ENCODE peak calls at places on chromosomes 5 and 9, in four cellular contexts. One of them, this sample, is unnamed.

GRCh38 chr5:138180183-138180782 is 1.4 kb downstream of the KIF20A start:
- DNase-seq in BJ: no peak
- DNase-seq in pancreas: no peak
- DNase-seq in heart right ventricle: no peak
- DNase-seq in this sample: no peak

GRCh38 chr9:130626249-130626982 is 38.0 kb upstream of the PRDM12 start:
- DNase-seq in BJ: no peak
- DNase-seq in pancreas: no peak
- DNase-seq in heart right ventricle: peak
- DNase-seq in this sample: no peak

GRCh38 chr5:95858023-95858461 is 35.5 kb upstream of the GLRX start:
- DNase-seq in BJ: no peak
- DNase-seq in pancreas: peak
- DNase-seq in heart right ventricle: no peak
- DNase-seq in this sample: peak

GRCh38 chr9:91750343-91750742 is 199.7 kb downstream of the ROR2 start:
- DNase-seq in BJ: no peak
- DNase-seq in pancreas: no peak
- DNase-seq in heart right ventricle: no peak
- DNase-seq in this sample: no peak

GRCh38 chr9:14957054-14957453 is 46.8 kb upstream of the FREM1 start:
- DNase-seq in BJ: no peak
- DNase-seq in pancreas: no peak
- DNase-seq in heart right ventricle: no peak
- DNase-seq in this sample: no peak

GRCh38 chr5:135055385-135055784 is 21.4 kb upstream of the PITX1 start:
- DNase-seq in BJ: no peak
- DNase-seq in pancreas: no peak
- DNase-seq in heart right ventricle: peak
- DNase-seq in this sample: no peak

GRCh38 chr9:120965344-120966004 is 38.9 kb upstream of the TRAF1 start:
- DNase-seq in BJ: no peak
- DNase-seq in pancreas: no peak
- DNase-seq in heart right ventricle: no peak
- DNase-seq in this sample: no peak

GRCh38 chr5:865168-865521 is 14.4 kb upstream of the ZDHHC11 start:
- DNase-seq in BJ: no peak
- DNase-seq in pancreas: no peak
- DNase-seq in heart right ventricle: no peak
- DNase-seq in this sample: peak

GRCh38 chr9:88721528-88722279 is 186.7 kb downstream of the NXNL2 start:
- DNase-seq in BJ: no peak
- DNase-seq in pancreas: no peak
- DNase-seq in heart right ventricle: no peak
- DNase-seq in this sample: no peak

DNA sequence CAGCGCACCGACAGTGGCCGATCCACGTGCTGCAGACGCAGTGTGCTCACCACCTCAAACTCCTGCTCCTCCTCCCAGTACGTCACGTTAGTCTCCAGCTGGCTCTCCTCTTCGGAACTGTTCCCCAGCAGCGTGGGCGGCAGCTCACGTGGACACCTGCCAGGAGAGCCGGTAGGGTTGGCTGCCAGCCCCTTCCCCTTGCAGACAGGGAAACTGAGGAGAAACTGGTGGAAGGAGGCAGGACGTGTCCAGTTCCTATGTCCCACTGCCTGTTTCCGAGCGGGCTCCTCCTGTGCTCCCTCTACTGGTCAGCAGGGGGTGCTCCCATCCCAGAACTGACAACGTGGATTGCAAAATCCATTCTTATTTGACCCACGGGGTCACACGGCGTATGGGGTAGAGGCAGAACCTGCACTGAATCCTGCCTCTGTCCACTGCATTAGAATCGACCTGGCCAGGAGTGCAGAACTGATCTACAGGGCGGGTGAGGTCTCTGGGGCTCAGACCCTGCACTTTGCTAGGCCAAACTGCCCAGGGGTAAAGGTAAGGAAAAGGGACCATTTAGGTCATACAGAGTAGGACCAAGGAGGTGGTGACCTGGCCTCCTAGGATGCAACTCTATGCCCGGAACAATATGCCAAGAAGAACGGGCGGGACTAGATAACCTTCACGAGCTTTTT is 25.7 kb downstream of the PDGFRB start:
- DNase-seq in BJ: no peak
- DNase-seq in pancreas: peak
- DNase-seq in heart right ventricle: peak
- DNase-seq in this sample: peak
- H3K4me3 ChIP-seq in BJ: no peak
- H3K4me3 ChIP-seq in pancreas: no peak
- H3K4me3 ChIP-seq in heart right ventricle: no peak
- H3K4me3 ChIP-seq in this sample: no peak

GRCh38 chr9:114803886-114804285 is 2.0 kb downstream of the TNFSF15 start:
- DNase-seq in BJ: no peak
- DNase-seq in pancreas: no peak
- DNase-seq in heart right ventricle: no peak
- DNase-seq in this sample: no peak

GRCh38 chr9:114806571-114806970 is 732 bp upstream of the TNFSF15 start:
- DNase-seq in BJ: no peak
- DNase-seq in pancreas: no peak
- DNase-seq in heart right ventricle: no peak
- DNase-seq in this sample: no peak

GRCh38 chr9:114804504-114804903 is 1.3 kb downstream of the TNFSF15 start:
- DNase-seq in BJ: peak
- DNase-seq in pancreas: no peak
- DNase-seq in heart right ventricle: peak
- DNase-seq in this sample: peak

GRCh38 chr9:114805670-114806551 is at the start of gene TNFSF15:
- DNase-seq in BJ: no peak
- DNase-seq in pancreas: peak
- DNase-seq in heart right ventricle: peak
- DNase-seq in this sample: peak

GRCh38 chr9:114803459-114803858 is 2.4 kb downstream of the TNFSF15 start:
- DNase-seq in BJ: no peak
- DNase-seq in pancreas: no peak
- DNase-seq in heart right ventricle: peak
- DNase-seq in this sample: no peak
- H3K4me3 ChIP-seq in BJ: no peak
- H3K4me3 ChIP-seq in pancreas: no peak
- H3K4me3 ChIP-seq in heart right ventricle: no peak
- H3K4me3 ChIP-seq in this sample: no peak

DNA sequence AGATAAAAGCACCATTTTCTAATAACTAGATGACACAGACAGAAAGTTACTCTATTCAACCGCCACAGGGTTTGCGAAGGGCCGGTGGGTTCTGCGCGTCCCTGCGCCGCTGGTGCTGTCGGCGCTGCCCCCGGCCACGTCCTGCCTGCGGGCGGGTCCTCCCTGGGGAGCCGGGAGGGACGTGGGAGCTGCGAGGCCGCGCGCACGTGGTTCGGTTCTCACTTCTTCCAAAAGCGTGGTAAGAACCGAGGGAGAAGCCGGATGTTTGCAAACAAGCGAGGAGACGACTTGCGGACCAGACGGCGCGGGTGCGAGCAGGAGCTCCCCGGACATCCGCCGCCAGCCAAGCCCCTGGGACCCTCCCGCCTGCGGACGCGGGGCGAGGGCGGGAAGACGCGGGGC is 12.5 kb downstream of the BTNL9 start:
- DNase-seq in BJ: no peak
- DNase-seq in pancreas: no peak
- DNase-seq in heart right ventricle: peak
- DNase-seq in this sample: no peak
- H3K4me3 ChIP-seq in BJ: no peak
- H3K4me3 ChIP-seq in pancreas: no peak
- H3K4me3 ChIP-seq in heart right ventricle: peak
- H3K4me3 ChIP-seq in this sample: peak

GRCh38 chr5:3601060-3601710 is 5.6 kb downstream of the IRX1 start:
- DNase-seq in BJ: no peak
- DNase-seq in pancreas: no peak
- DNase-seq in heart right ventricle: no peak
- DNase-seq in this sample: no peak
- H3K4me3 ChIP-seq in BJ: no peak
- H3K4me3 ChIP-seq in pancreas: no peak
- H3K4me3 ChIP-seq in heart right ventricle: no peak
- H3K4me3 ChIP-seq in this sample: no peak

GRCh38 chr5:79512692-79513518 is 1.0 kb downstream of the HOMER1 start:
- DNase-seq in BJ: no peak
- DNase-seq in pancreas: no peak
- DNase-seq in heart right ventricle: no peak
- DNase-seq in this sample: no peak

GRCh38 chr5:79511945-79512493 is 1.9 kb downstream of the HOMER1 start:
- DNase-seq in BJ: no peak
- DNase-seq in pancreas: no peak
- DNase-seq in heart right ventricle: no peak
- DNase-seq in this sample: no peak

GRCh38 chr5:79508794-79509193 is 5.1 kb downstream of the HOMER1 start:
- DNase-seq in BJ: no peak
- DNase-seq in pancreas: no peak
- DNase-seq in heart right ventricle: no peak
- DNase-seq in this sample: no peak

GRCh38 chr5:79509244-79509880 is 4.6 kb downstream of the HOMER1 start:
- DNase-seq in BJ: no peak
- DNase-seq in pancreas: no peak
- DNase-seq in heart right ventricle: no peak
- DNase-seq in this sample: no peak

DNA sequence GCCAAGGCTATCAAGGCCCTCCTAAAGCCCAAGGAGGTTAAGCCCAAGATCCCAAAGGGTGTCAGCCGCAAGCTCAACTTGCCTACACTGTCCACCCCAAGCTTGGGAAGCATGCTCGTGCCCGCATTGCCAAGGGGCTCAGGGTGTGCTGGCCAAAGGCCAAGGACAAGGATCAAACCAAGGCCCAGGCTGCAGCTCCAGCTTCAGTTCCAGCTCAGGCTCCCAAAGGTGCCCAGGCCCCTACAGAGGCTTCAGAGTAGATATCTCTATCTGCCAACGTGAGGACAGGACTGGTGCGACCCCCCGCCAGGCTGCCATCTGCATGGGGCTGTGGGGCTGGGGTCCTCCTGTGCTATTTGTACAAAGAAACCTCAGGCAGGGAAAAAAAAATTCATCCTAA is 3.3 kb downstream of the HOMER1 start:
- DNase-seq in BJ: no peak
- DNase-seq in pancreas: no peak
- DNase-seq in heart right ventricle: peak
- DNase-seq in this sample: no peak
- H3K4me3 ChIP-seq in BJ: no peak
- H3K4me3 ChIP-seq in pancreas: no peak
- H3K4me3 ChIP-seq in heart right ventricle: peak
- H3K4me3 ChIP-seq in this sample: no peak

DNA sequence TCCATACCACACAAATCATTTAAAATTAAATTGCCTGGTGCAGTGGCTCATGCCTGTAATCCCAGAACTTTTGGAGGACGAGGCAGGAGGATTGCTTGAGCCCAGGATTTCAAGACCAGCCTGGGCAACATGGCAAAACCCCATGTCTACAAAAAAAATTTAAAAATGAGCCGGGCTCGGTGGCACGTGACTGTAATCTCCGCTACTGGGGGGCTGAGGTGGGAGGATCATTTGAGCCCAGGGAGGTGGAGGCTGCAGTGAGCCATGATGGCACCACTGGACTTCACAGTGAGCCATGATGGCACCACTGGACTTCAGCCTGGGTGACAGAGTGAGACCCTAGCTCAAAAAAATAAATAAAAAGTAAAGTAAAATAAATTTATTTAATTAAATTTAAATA is 40.9 kb downstream of the LYRM7 start:
- DNase-seq in BJ: no peak
- DNase-seq in pancreas: no peak
- DNase-seq in heart right ventricle: no peak
- DNase-seq in this sample: no peak
- H3K4me3 ChIP-seq in BJ: no peak
- H3K4me3 ChIP-seq in pancreas: no peak
- H3K4me3 ChIP-seq in heart right ventricle: no peak
- H3K4me3 ChIP-seq in this sample: no peak

DNA sequence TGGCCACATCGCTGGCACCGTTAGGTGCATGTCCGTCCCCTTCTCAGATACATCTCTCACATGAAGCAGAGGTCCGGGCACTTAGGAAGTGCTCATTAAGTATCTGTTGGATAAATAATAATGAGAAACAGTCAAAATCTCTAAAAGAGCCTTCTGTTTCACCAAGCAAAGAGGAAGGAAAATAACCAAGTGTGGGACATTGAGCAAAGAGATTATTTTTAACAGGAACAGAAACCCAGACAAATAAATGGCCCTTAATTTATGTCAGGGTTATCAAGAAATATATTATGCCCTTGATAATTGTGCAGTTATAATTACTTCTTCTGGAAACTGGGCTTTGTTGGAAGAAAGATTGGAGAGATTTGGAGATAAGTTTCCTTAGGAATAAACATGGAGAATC is 85.9 kb upstream of the ADRB2 start:
- DNase-seq in BJ: no peak
- DNase-seq in pancreas: no peak
- DNase-seq in heart right ventricle: no peak
- DNase-seq in this sample: no peak
- H3K4me3 ChIP-seq in BJ: no peak
- H3K4me3 ChIP-seq in pancreas: no peak
- H3K4me3 ChIP-seq in heart right ventricle: no peak
- H3K4me3 ChIP-seq in this sample: no peak

GRCh38 chr5:177363565-177363964 is 5.8 kb downstream of the RGS14 start:
- DNase-seq in BJ: no peak
- DNase-seq in pancreas: no peak
- DNase-seq in heart right ventricle: no peak
- DNase-seq in this sample: no peak
- H3K4me3 ChIP-seq in BJ: no peak
- H3K4me3 ChIP-seq in pancreas: no peak
- H3K4me3 ChIP-seq in heart right ventricle: peak
- H3K4me3 ChIP-seq in this sample: peak

GRCh38 chr9:95023217-95024003 is 294.1 kb downstream of the FANCC start:
- DNase-seq in BJ: peak
- DNase-seq in pancreas: peak
- DNase-seq in heart right ventricle: peak
- DNase-seq in this sample: peak

GRCh38 chr9:95027914-95028854 is 289.3 kb downstream of the FANCC start:
- DNase-seq in BJ: no peak
- DNase-seq in pancreas: no peak
- DNase-seq in heart right ventricle: no peak
- DNase-seq in this sample: no peak

GRCh38 chr9:95021166-95021886 is 294.8 kb downstream of the AOPEP start:
- DNase-seq in BJ: no peak
- DNase-seq in pancreas: no peak
- DNase-seq in heart right ventricle: no peak
- DNase-seq in this sample: no peak

GRCh38 chr9:95025213-95026170 is 292.0 kb downstream of the FANCC start:
- DNase-seq in BJ: peak
- DNase-seq in pancreas: peak
- DNase-seq in heart right ventricle: peak
- DNase-seq in this sample: peak

GRCh38 chr9:95024097-95024671 is 293.3 kb downstream of the FANCC start:
- DNase-seq in BJ: no peak
- DNase-seq in pancreas: peak
- DNase-seq in heart right ventricle: peak
- DNase-seq in this sample: no peak
- H3K4me3 ChIP-seq in BJ: no peak
- H3K4me3 ChIP-seq in pancreas: no peak
- H3K4me3 ChIP-seq in heart right ventricle: no peak
- H3K4me3 ChIP-seq in this sample: no peak

DNA sequence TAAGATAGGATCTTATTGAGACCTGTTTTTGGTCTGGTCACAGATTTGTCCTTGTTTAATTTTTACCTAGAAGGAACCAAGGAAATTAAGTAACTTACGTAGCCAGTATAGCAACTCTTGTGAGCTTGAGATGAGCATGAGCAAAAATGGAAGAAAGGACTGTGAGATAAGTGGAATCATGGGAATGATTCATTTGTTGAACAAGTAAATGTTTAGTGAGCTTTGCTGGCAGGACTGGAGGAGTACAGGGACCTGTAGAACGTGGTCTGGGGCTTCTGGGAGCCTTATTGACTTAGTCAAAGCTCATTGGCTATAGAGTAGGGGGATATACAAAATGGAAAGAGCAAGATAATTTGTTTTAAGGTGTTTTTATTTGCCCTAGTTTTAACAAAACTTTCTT is 3.0 kb downstream of the RAD23B start:
- DNase-seq in BJ: no peak
- DNase-seq in pancreas: no peak
- DNase-seq in heart right ventricle: no peak
- DNase-seq in this sample: no peak
- H3K4me3 ChIP-seq in BJ: peak
- H3K4me3 ChIP-seq in pancreas: no peak
- H3K4me3 ChIP-seq in heart right ventricle: no peak
- H3K4me3 ChIP-seq in this sample: no peak

This sample was measured in left lung.